ENCODE peak calls at places on chromosomes 4 and X, in four cellular contexts. L is spleen, F is neural progenitor cell, V is mammary epithelial cell. I is an unnamed sample.
A peak's percentile ranks its signal among the peaks of the same experiment; 100 is the strongest.

GRCh38 chr4:101787917-101788316 is 2.6 kb upstream of the BANK1 start:
- DNase-seq in F (no peak), V (no peak), L (no peak), I (no peak)

GRCh38 chrX:586351-586750 is 44.2 kb upstream of the SHOX start:
- DNase-seq in F (no peak), L (no peak), V (no peak), I (no peak)

GRCh38 chr4:1080961-1081688 is 32.2 kb downstream of the RNF212 start:
- DNase-seq in F (no peak), V (peak; percentile 93), L (no peak), I (no peak)

GRCh38 chrX:9396930-9397329 is 67.9 kb upstream of the TBL1X start:
- DNase-seq in L (no peak), V (no peak), F (no peak), I (no peak)

GRCh38 chrX:85836868-85837267 is 210.5 kb downstream of the CHM start:
- DNase-seq in F (no peak), V (peak; percentile 4), L (no peak), I (no peak)

GRCh38 chrX:85052207-85052606 is 48.5 kb downstream of the APOOL start:
- DNase-seq in L (no peak), F (no peak), V (peak; percentile 29), I (no peak)

GRCh38 chr4:2289311-2289954 is 27.5 kb upstream of the MXD4 start:
- DNase-seq in F (no peak), V (no peak), L (peak; percentile 73), I (peak; percentile 39)

GRCh38 chr4:54676062-54676461 is 18.3 kb downstream of the KIT start:
- DNase-seq in V (no peak), L (no peak), F (no peak), I (peak; percentile 73)

GRCh38 chr4:33831667-33832066 is 2412.6 kb downstream of the ARAP2 start:
- DNase-seq in V (no peak), F (no peak), L (no peak), I (no peak)

GRCh38 chr4:102598759-102599379 is 97.7 kb downstream of the NFKB1 start:
- DNase-seq in L (no peak), V (no peak), F (no peak), I (no peak)

GRCh38 chrX:23756165-23756564 is 13.1 kb upstream of the ACOT9 start:
- DNase-seq in F (peak; percentile 89), L (peak; percentile 84), V (peak; percentile 37), I (peak; percentile 91)

GRCh38 chrX:13448941-13449340 is 120.5 kb upstream of the EGFL6 start:
- DNase-seq in V (no peak), F (no peak), L (no peak), I (no peak)

GRCh38 chrX:1767026-1767425 is 152.2 kb downstream of the ASMT start:
- DNase-seq in F (peak; percentile 60), V (no peak), L (no peak), I (no peak)

GRCh38 chrX:17030092-17030491 is 83.6 kb downstream of the REPS2 start:
- DNase-seq in V (no peak), L (no peak), F (no peak), I (no peak)

GRCh38 chr4:100063355-100063754 is 113.3 kb upstream of the H2AZ1 start:
- DNase-seq in L (no peak), V (no peak), F (no peak), I (no peak)

GRCh38 chrX:104309169-104309568 is 54.4 kb upstream of the ESX1 start:
- DNase-seq in V (no peak), F (peak; percentile 17), L (no peak), I (no peak)

GRCh38 chr4:17867259-17867658 is 56.5 kb downstream of the NCAPG start:
- DNase-seq in V (no peak), L (no peak), F (no peak), I (no peak)

GRCh38 chr4:152294331-152294730 is 241.6 kb downstream of the FBXW7 start:
- DNase-seq in V (no peak), L (no peak), F (no peak), I (no peak)

GRCh38 chr4:121784401-121784800 is 16.7 kb upstream of the EXOSC9 start:
- DNase-seq in F (no peak), L (no peak), V (no peak), I (no peak)

GRCh38 chr4:64230709-64231310 is 178.4 kb downstream of the TECRL start:
- DNase-seq in V (peak; percentile 6), F (peak; percentile 46), L (no peak), I (peak; percentile 45)

GRCh38 chr4:182384496-182385155 is 141.4 kb downstream of the TENM3 start:
- DNase-seq in F (peak; percentile 64), L (no peak), V (no peak), I (no peak)

GRCh38 chr4:88818650-88819470 is 121.2 kb upstream of the NAP1L5 start:
- DNase-seq in F (peak; percentile 57), V (peak; percentile 52), L (no peak), I (peak; percentile 79)

GRCh38 chr4:78650106-78651021 is 98.8 kb downstream of the ANXA3 start:
- DNase-seq in L (no peak), F (no peak), V (peak; percentile 79), I (no peak)

GRCh38 chr4:15755321-15755750 is 22.8 kb upstream of the CD38 start:
- DNase-seq in V (peak; percentile 69), F (no peak), L (no peak), I (no peak)

GRCh38 chr4:28774344-28774743 is 1913.7 kb downstream of the STIM2 start:
- DNase-seq in L (no peak), V (no peak), F (no peak), I (no peak)

GRCh38 chr4:109908741-109909140 is 3.9 kb upstream of the EGF start:
- DNase-seq in F (no peak), L (no peak), V (no peak), I (no peak)

GRCh38 chrX:41322821-41323603 is 10.9 kb upstream of the DDX3X start:
- DNase-seq in V (no peak), L (no peak), F (no peak), I (no peak)

GRCh38 chr4:102647117-102647516 is 113.7 kb downstream of the MANBA start:
- DNase-seq in F (no peak), L (no peak), V (no peak), I (no peak)

GRCh38 chr4:8920969-8921368 is 49.3 kb upstream of the HMX1 start:
- DNase-seq in V (no peak), F (no peak), L (peak; percentile 66), I (no peak)

GRCh38 chrX:8914636-8915035 is 113.5 kb upstream of the FAM9A start:
- DNase-seq in L (no peak), V (no peak), F (no peak), I (no peak)

GRCh38 chrX:19684265-19684664 is 169.0 kb upstream of the MAP3K15 start:
- DNase-seq in F (no peak), V (no peak), L (no peak), I (no peak)

GRCh38 chr4:186472948-186473347 is 82.4 kb downstream of the MTNR1A start:
- DNase-seq in F (peak; percentile 39), L (no peak), V (peak; percentile 7), I (peak; percentile 57)

GRCh38 chr4:1544861-1545275 is 138.6 kb upstream of the NKX1-1 start:
- DNase-seq in L (no peak), V (no peak), F (no peak), I (no peak)

GRCh38 chrX:123971963-123972362 is 10.5 kb downstream of the STAG2 start:
- DNase-seq in V (no peak), L (no peak), F (no peak), I (no peak)

GRCh38 chr4:182913036-182913435 is 4.2 kb downstream of the DCTD start:
- DNase-seq in F (no peak), L (no peak), V (no peak), I (no peak)

GRCh38 chr4:150080875-150081274 is 2.6 kb downstream of the DCLK2 start:
- DNase-seq in V (no peak), L (no peak), F (no peak), I (no peak)

GRCh38 chr4:120049732-120050494 is 16.7 kb downstream of the MAD2L1 start:
- DNase-seq in L (peak; percentile 73), F (peak; percentile 76), V (peak; percentile 61), I (peak; percentile 95)

GRCh38 chr4:20544645-20545044 is 155.6 kb upstream of the PACRGL start:
- DNase-seq in F (peak; percentile 36), L (no peak), V (peak; percentile 13), I (no peak)

GRCh38 chr4:20532871-20533870 is 167.1 kb upstream of the PACRGL start:
- DNase-seq in L (no peak), F (no peak), V (peak; percentile 1), I (no peak)

GRCh38 chr4:20543131-20543530 is 157.1 kb upstream of the PACRGL start:
- DNase-seq in F (no peak), L (no peak), V (no peak), I (no peak)

GRCh38 chr4:20538922-20539321 is 161.3 kb upstream of the PACRGL start:
- DNase-seq in F (no peak), V (no peak), L (no peak), I (no peak)
- TF ChIP-seq CTCF in F (no peak), V (no peak), L (no peak), I (no peak)

GRCh38 chrX:40152706-40153334 is 55.1 kb upstream of the BCOR start:
- DNase-seq in V (no peak), L (peak; percentile 86), F (peak; percentile 62), I (peak; percentile 79)

GRCh38 chrX:40153335-40154221 is 55.8 kb upstream of the BCOR start:
- DNase-seq in V (no peak), F (peak; percentile 70), L (peak; percentile 88), I (peak; percentile 83)

GRCh38 chrX:40150503-40150902 is 52.7 kb upstream of the BCOR start:
- DNase-seq in F (peak; percentile 16), V (no peak), L (no peak), I (peak; percentile 65)

GRCh38 chrX:40151211-40152172 is 53.7 kb upstream of the BCOR start:
- DNase-seq in F (peak; percentile 72), L (no peak), V (no peak), I (peak; percentile 80)

DNA sequence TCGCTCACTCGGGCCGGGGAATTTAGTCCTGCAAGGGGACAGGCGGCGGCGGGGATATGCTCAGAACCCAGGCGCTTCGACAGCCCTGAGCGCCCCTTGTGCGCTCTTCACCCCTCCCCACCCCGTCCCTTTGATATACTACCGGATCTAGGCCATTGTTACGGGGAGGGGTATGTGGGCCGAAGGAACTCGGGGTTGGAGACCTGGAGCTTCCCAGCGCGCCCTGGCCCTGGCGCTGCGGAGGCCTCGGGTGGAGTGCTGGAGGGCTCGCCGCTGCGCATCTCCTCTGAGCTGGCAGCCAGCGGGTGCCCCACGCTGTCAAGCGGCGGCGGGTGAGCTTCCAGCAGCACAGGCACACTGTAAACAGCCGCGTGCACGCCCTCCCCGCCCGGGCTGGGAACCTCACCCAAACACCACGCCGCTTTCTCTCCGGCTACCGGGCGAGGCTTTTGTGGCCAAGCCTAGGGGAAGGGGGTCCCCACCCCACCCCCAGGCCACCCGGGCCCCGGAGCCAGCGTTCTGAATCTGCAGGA is 54.5 kb upstream of the BCOR start:
- DNase-seq in V (no peak), L (peak; percentile 88), F (peak; percentile 65), I (peak; percentile 78)
- H3K4me1 ChIP-seq in V (peaks cover 18% of the 10 kb centered on the region), L (peaks cover 96% of the 10 kb centered on the region), F (peaks cover 53% of the 10 kb centered on the region), I (no peaks in the 10 kb centered on the region)

DNA sequence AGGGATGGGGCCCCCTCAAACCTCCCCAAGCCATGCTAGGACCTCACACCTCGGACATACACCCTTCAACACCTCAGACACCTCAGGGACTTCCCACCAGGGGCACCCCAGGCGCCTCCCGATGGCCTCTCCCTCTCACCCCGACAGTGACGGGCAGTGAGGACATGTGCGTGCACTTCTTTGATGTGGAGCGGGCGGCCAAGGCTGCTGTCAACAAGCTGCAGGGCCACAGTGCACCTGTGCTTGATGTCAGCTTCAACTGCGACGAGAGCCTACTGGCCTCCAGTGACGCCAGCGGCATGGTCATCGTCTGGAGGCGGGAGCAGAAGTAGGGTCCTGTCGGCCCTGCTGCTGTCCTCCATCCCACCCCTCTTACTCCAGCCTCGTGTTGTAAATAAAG is 7.4 kb downstream of the WDR13 start:
- DNase-seq in L (no peak), V (no peak), F (no peak), I (no peak)
- TF ChIP-seq CTCF in L (no peak), V (no peak), F (no peak), I (no peak)

GRCh38 chr4:148434075-148434773 is 8.0 kb downstream of the NR3C2 start:
- DNase-seq in V (no peak), L (no peak), F (no peak), I (no peak)
- H3K4me1 ChIP-seq in V (no peaks in the 10 kb centered on the region), L (peaks cover 70% of the 10 kb centered on the region), F (no peaks in the 10 kb centered on the region), I (no peaks in the 10 kb centered on the region)

I was measured in endodermal cell.